ENCODE peak calls at places on chromosome 10, in six cellular contexts. F is PC-9, Z is body of pancreas, J is GM23338, O is lower lobe of right lung, U is MM.1S. G is an unnamed sample.

GRCh38 chr10:27360581-27361172 is 120.1 kb upstream of the ACBD5 start:
- DNase-seq in F (no peak), Z (peak; percentile 83), J (peak; percentile 79), O (peak; percentile 81), U (peak; percentile 77), G (peak; percentile 94)

GRCh38 chr10:132397036-132397541 is at the start of gene PWWP2B:
- DNase-seq in F (no peak), Z (peak; percentile 72), J (no peak), O (peak; percentile 78), U (peak; percentile 39), G (no peak)

GRCh38 chr10:46530249-46531186 is 25.9 kb downstream of the GPRIN2 start:
- DNase-seq in F (no peak), Z (peak; percentile 6), J (no peak), O (peak; percentile 49), U (no peak), G (no peak)

GRCh38 chr10:112689327-112689726 is 242.3 kb downstream of the VTI1A start:
- DNase-seq in F (no peak), Z (peak; percentile 22), J (peak; percentile 71), O (no peak), U (no peak), G (no peak)

GRCh38 chr10:83983578-83984255 is 155.6 kb upstream of the GHITM start:
- DNase-seq in F (no peak), Z (no peak), J (peak; percentile 33), O (no peak), U (no peak), G (no peak)

GRCh38 chr10:114632869-114633715 is 25.0 kb downstream of the ABLIM1 start:
- DNase-seq in F (peak; percentile 95), Z (peak; percentile 26), J (no peak), O (peak; percentile 52), U (no peak), G (no peak)

GRCh38 chr10:44261710-44262455 is 123.0 kb downstream of the CXCL12 start:
- DNase-seq in F (no peak), Z (no peak), J (no peak), O (no peak), U (no peak), G (no peak)

GRCh38 chr10:77351386-77351785 is 286.2 kb downstream of the KCNMA1 start:
- DNase-seq in F (no peak), Z (no peak), J (no peak), O (no peak), U (no peak), G (no peak)

GRCh38 chr10:89648074-89648473 is 3.0 kb upstream of the PANK1 start:
- DNase-seq in F (no peak), Z (peak; percentile 62), J (no peak), O (no peak), U (no peak), G (no peak)

GRCh38 chr10:61643316-61643751 is 19.4 kb upstream of the CABCOCO1 start:
- DNase-seq in F (no peak), Z (no peak), J (peak; percentile 58), O (no peak), U (peak; percentile 10), G (no peak)

GRCh38 chr10:77248104-77248503 is 389.5 kb downstream of the KCNMA1 start:
- DNase-seq in F (peak; percentile 19), Z (no peak), J (peak; percentile 71), O (no peak), U (no peak), G (no peak)

GRCh38 chr10:122910310-122910709 is at the start of gene FAM24A:
- DNase-seq in F (no peak), Z (no peak), J (no peak), O (no peak), U (no peak), G (no peak)
- H3K27ac ChIP-seq in F (no peak within 1 kb of the TSS), Z (no peak within 1 kb of the TSS), J (no peak within 1 kb of the TSS), O (no peak within 1 kb of the TSS), U (no peak within 1 kb of the TSS), G (no peak within 1 kb of the TSS)

GRCh38 chr10:72240371-72240770 is 24.3 kb upstream of the ASCC1 start:
- DNase-seq in F (no peak), Z (no peak), J (no peak), O (no peak), U (no peak), G (no peak)

GRCh38 chr10:72244573-72245038 is 28.5 kb upstream of the ASCC1 start:
- DNase-seq in F (no peak), Z (no peak), J (no peak), O (no peak), U (no peak), G (no peak)

GRCh38 chr10:72241853-72242252 is 25.8 kb upstream of the ASCC1 start:
- DNase-seq in F (no peak), Z (no peak), J (no peak), O (no peak), U (no peak), G (no peak)

GRCh38 chr10:72243822-72244437 is 27.9 kb upstream of the ASCC1 start:
- DNase-seq in F (peak; percentile 95), Z (peak; percentile 28), J (no peak), O (peak; percentile 56), U (no peak), G (no peak)

DNA sequence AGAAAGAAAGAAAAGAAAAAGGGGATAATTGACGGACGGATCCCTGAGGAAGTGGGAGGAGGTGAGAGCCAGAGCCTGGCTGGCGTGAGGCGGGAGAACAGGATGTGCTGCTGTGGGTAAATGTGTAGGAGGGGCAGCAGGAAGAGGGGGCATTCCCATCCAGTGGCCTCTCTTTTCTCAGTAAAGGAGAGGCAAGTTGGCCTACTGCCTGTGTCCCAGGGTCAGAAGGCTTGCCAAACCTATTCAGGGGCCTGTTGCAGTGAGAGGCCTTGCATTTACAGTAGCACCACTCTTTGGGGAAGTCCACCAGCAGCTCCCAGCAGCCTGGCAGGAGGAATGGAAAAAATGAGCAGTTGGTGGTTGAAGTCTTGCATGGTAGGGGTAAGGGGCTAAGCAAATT is 26.6 kb upstream of the ASCC1 start:
- DNase-seq in F (no peak), Z (peak; percentile 40), J (peak; percentile 31), O (peak; percentile 69), U (no peak), G (no peak)
- H3K27ac ChIP-seq in F (peak overlapping the region; percentile 82), Z (no peak overlapping the region), J (no peak overlapping the region), O (peak overlapping the region; percentile 69), U (no peak overlapping the region), G (no peak overlapping the region)

GRCh38 chr10:87713707-87714106 is 54.0 kb downstream of the PAPSS2 start:
- DNase-seq in F (no peak), Z (no peak), J (no peak), O (no peak), U (no peak), G (no peak)
- H3K27ac ChIP-seq in F (no peak overlapping the region), Z (peak overlapping the region; percentile 17), J (no peak overlapping the region), O (peak overlapping the region; percentile 54), U (no peak overlapping the region), G (no peak overlapping the region)

DNA sequence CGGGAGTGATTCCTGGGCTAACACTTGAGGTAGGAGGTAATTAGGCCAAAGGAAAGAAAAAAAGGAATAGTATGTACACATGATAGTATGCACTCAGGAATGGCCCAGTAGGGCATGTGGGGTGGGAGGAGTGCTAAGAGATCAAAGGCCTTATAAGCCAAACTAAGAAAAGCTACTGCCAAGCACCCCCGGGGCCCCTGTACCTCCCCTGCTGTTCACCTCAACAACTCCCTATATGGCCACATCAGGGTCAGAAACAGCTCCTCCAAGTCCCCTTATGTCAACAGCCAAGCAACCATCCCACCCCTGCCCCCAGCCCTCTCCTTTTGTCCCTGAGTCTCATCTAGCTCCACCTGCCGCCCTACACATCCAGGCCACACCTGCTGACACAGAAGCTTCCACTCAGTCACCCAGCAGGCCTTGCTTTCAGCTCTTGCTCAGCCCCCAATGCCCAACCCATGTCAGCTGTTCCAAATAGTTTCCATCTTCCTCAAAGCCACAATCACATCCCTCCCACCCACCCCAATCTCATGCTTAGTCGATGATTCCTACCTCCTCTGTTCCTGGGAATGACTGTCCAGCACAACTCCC is 80.2 kb downstream of the SORBS1 start:
- DNase-seq in F (no peak), Z (no peak), J (no peak), O (no peak), U (no peak), G (no peak)
- H3K27ac ChIP-seq in F (no peak overlapping the region), Z (no peak overlapping the region), J (peak overlapping the region; percentile 82), O (peak overlapping the region; percentile 79), U (no peak overlapping the region), G (no peak overlapping the region)

DNA sequence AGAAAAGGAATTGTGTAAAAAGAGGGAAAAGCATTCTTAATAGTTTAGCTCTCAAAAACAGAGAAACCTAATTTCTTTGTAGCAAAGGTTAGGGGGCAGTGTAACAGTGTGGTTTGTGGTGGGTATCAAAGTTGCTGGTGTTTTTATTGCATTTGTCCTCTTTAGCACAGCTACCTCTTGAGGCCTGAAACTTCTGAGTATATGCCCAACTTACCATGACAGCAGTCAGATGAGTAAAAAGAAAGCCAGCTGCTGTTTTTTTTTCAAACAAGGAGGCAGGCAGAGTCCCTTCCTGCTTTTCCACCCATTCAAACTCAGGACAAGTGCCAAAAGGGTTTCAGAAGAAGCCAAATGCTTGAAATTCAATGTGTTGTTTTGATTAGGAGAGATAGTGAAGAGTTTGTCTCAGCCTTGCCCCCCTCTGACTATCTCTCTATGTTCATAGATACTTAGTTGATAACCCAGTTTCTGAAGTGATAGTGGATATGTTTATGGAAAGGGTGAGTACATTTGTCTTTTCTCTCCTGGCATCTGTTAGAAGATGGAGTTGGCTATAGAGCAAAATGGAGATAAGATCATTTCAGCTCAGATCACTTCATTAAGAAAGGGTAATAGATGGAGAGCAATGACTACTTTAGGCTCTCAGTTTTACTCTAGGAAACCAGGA is 23.1 kb downstream of the GBF1 start:
- DNase-seq in F (no peak), Z (no peak), J (no peak), O (no peak), U (no peak), G (no peak)
- H3K27ac ChIP-seq in F (no peak overlapping the region), Z (no peak overlapping the region), J (no peak overlapping the region), O (no peak overlapping the region), U (no peak overlapping the region), G (peak overlapping the region; percentile 11)

GRCh38 chr10:541041-541440 is 148.4 kb downstream of the DIP2C start:
- DNase-seq in F (no peak), Z (no peak), J (no peak), O (no peak), U (no peak), G (no peak)

GRCh38 chr10:541750-542371 is 147.6 kb downstream of the DIP2C start:
- DNase-seq in F (no peak), Z (no peak), J (no peak), O (no peak), U (no peak), G (peak; percentile 87)

GRCh38 chr10:543862-544822 is 145.3 kb downstream of the DIP2C start:
- DNase-seq in F (no peak), Z (no peak), J (no peak), O (no peak), U (no peak), G (no peak)

GRCh38 chr10:546451-546850 is 143.0 kb downstream of the DIP2C start:
- DNase-seq in F (no peak), Z (no peak), J (no peak), O (no peak), U (no peak), G (no peak)

DNA sequence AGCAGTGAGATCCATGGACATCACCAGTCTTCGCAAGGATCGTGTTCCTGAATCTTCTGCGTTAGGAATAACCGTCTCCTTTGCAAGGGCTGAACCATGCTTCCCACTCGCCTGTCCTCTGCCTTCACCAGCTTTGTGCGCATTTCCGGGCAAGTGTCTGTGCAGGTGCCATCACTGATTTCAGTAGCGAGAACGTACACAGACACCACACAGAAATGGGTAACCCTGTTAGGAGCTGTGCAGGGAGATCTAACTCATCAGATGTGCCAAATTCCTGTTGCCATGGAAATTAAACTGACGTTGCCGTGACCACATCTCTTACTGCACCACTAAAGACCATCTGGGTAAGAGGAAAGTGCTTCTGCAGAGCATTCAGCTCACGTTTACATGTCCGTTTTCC is 146.3 kb downstream of the DIP2C start:
- DNase-seq in F (no peak), Z (no peak), J (no peak), O (no peak), U (no peak), G (no peak)
- H3K27ac ChIP-seq in F (no peak overlapping the region), Z (no peak overlapping the region), J (no peak overlapping the region), O (no peak overlapping the region), U (no peak overlapping the region), G (no peak overlapping the region)

GRCh38 chr10:15725603-15726002 is 5.9 kb upstream of the ITGA8 start:
- DNase-seq in F (no peak), Z (no peak), J (peak; percentile 56), O (no peak), U (peak; percentile 72), G (peak; percentile 63)
- H3K27ac ChIP-seq in F (no peak overlapping the region), Z (no peak overlapping the region), J (no peak overlapping the region), O (no peak overlapping the region), U (peak overlapping the region; percentile 28), G (no peak overlapping the region)

G was measured in Karpas-422.